ENCODE peak calls at places on chromosomes 5 and 9, in eight cellular contexts. C is heart right ventricle, O is AG10803, R is astrocyte, I is fibroblast of the aortic adventitia, H is breast epithelium, G is mesenchymal stem cell, U is psoas muscle. N is an unnamed sample.

GRCh38 chr9:119215651-119216050 is 153.6 kb downstream of the BRINP1 start:
- DNase-seq in C (no peak), O (no peak), R (no peak), I (no peak), H (no peak), G (no peak), U (no peak), N (no peak)

GRCh38 chr5:9196403-9197224 is 349.3 kb downstream of the SEMA5A start:
- DNase-seq in C (no peak), O (peak; percentile 31), R (peak; percentile 86), I (peak; percentile 79), H (no peak), G (peak; percentile 47), U (no peak), N (no peak)

GRCh38 chr5:73387630-73388370 is 60.8 kb downstream of the FOXD1 start:
- DNase-seq in C (no peak), O (no peak), R (peak; percentile 72), I (no peak), H (no peak), G (peak; percentile 54), U (no peak), N (no peak)

GRCh38 chr9:108816037-108816436 is 39.7 kb downstream of the ACTL7B start:
- DNase-seq in C (peak; percentile 8), O (no peak), R (no peak), I (no peak), H (no peak), G (no peak), U (no peak), N (peak; percentile 81)

GRCh38 chr5:113122053-113122452 is 145.5 kb downstream of the DCP2 start:
- DNase-seq in C (no peak), O (peak; percentile 97), R (peak; percentile 69), I (peak; percentile 98), H (no peak), G (peak; percentile 38), U (no peak), N (no peak)

GRCh38 chr5:168513861-168514428 is 15.2 kb upstream of the FBLL1 start:
- DNase-seq in C (no peak), O (peak; percentile 2), R (no peak), I (no peak), H (no peak), G (no peak), U (no peak), N (no peak)

GRCh38 chr5:9601055-9601739 is 29.0 kb downstream of the TAS2R1 start:
- DNase-seq in C (peak; percentile 25), O (no peak), R (no peak), I (peak; percentile 2), H (no peak), G (no peak), U (no peak), N (no peak)

GRCh38 chr5:98292496-98292895 is 481.0 kb upstream of the RGMB start:
- DNase-seq in C (no peak), O (no peak), R (peak; percentile 60), I (no peak), H (no peak), G (no peak), U (no peak), N (no peak)

GRCh38 chr5:93150311-93151012 is 430.6 kb downstream of the NR2F1-AS1 start:
- DNase-seq in C (no peak), O (no peak), R (no peak), I (no peak), H (no peak), G (no peak), U (no peak), N (no peak)

GRCh38 chr9:35432076-35432475 is 57.8 kb upstream of the RUSC2 start:
- DNase-seq in C (no peak), O (no peak), R (no peak), I (peak; percentile 17), H (no peak), G (no peak), U (no peak), N (no peak)

GRCh38 chr5:129053438-129053837 is 41.1 kb upstream of the ISOC1 start:
- DNase-seq in C (no peak), O (no peak), R (no peak), I (no peak), H (no peak), G (no peak), U (no peak), N (no peak)

GRCh38 chr9:89254058-89254772 is 56.8 kb upstream of the CKS2 start:
- DNase-seq in C (no peak), O (no peak), R (no peak), I (no peak), H (no peak), G (no peak), U (no peak), N (no peak)

GRCh38 chr9:23073136-23073535 is 626.5 kb downstream of the DMRTA1 start:
- DNase-seq in C (no peak), O (no peak), R (peak; percentile 2), I (no peak), H (no peak), G (no peak), U (no peak), N (no peak)

GRCh38 chr5:50726475-50727148 is 60.2 kb downstream of the PARP8 start:
- DNase-seq in C (no peak), O (no peak), R (no peak), I (no peak), H (no peak), G (peak; percentile 6), U (no peak), N (no peak)

GRCh38 chr5:133256276-133256675 is 204.5 kb downstream of the HSPA4 start:
- DNase-seq in C (no peak), O (no peak), R (no peak), I (no peak), H (no peak), G (no peak), U (no peak), N (no peak)

GRCh38 chr5:87434461-87434860 is 21.7 kb upstream of the CCNH start:
- DNase-seq in C (no peak), O (no peak), R (no peak), I (no peak), H (no peak), G (no peak), U (no peak), N (no peak)

GRCh38 chr5:30607301-30607700 is 586.2 kb upstream of the CDH6 start:
- DNase-seq in C (no peak), O (no peak), R (no peak), I (no peak), H (no peak), G (no peak), U (no peak), N (no peak)

GRCh38 chr5:6158974-6159863 is 219.1 kb downstream of the MED10 start:
- DNase-seq in C (no peak), O (peak; percentile 93), R (peak; percentile 59), I (peak; percentile 87), H (no peak), G (no peak), U (no peak), N (no peak)

GRCh38 chr9:38046669-38047300 is 22.2 kb downstream of the SHB start:
- DNase-seq in C (no peak), O (peak; percentile 90), R (peak; percentile 86), I (peak; percentile 74), H (peak; percentile 94), G (peak; percentile 72), U (no peak), N (no peak)

DNA sequence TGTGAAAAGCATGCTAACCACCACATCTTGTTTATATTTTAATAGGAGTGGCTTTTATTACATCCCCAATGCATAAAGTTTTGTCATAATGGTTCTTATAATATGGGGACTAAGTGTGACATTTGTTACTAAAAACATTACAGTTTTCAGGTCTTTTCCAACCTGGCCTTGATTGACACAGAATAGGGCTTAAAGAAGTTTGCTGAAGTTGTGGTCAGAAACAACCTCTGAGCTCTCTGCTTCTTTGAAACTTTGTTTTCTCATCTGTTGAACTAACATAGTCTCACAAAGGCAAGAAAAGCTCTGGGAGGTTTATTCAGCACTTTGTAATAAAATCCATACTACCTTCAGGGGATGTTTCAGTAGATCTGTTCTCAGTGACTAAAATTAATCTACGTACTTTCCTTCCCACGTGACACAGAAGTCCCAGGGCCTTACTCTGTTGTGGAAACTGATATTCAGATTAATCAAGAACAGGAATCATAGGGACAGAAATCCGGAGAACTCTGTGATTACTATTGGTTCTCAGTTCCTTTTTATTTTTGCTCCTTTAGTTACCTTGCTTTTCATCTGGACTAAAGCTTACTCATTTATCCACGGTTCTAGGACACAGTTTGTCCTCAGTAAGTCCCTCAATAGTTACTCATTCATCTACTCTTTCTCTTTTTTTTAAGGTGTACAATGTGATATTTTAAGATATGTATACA is 289.0 kb upstream of the EFNA5 start:
- DNase-seq in C (no peak), O (no peak), R (no peak), I (no peak), H (no peak), G (no peak), U (no peak), N (no peak)
- H3K4me3 ChIP-seq in C (no peak overlapping the region), O (no peak overlapping the region), R (no peak overlapping the region), I (no peak overlapping the region), H (no peak overlapping the region), G (no peak overlapping the region), U (no peak overlapping the region), N (no peak overlapping the region)

GRCh38 chr9:91496351-91496750 is 72.7 kb upstream of the NFIL3 start:
- DNase-seq in C (no peak), O (no peak), R (no peak), I (peak; percentile 52), H (no peak), G (no peak), U (no peak), N (no peak)
- H3K4me3 ChIP-seq in C (no peak overlapping the region), O (no peak overlapping the region), R (no peak overlapping the region), I (no peak overlapping the region), H (no peak overlapping the region), G (no peak overlapping the region), U (no peak overlapping the region), N (no peak overlapping the region)

DNA sequence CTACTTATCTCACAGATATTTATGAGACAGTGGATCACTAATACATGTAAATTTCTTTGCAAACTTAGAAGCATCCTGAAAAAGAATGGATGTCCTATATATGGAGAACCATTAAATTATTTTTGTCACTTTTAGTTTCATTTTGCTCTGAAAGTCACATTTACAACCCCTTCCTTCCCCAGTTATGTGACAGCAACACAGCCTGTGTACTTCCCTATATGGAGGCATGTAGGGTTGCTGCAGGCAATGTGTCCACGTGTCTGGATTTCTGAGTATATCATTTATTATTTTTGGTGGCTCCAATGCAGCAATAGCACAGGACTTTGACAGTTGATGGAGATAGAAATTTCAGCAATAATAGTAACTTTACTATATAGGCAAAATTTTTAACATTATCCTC is 156.4 kb downstream of the ST8SIA4 start:
- DNase-seq in C (no peak), O (no peak), R (no peak), I (no peak), H (no peak), G (no peak), U (no peak), N (no peak)
- H3K4me3 ChIP-seq in C (no peak overlapping the region), O (no peak overlapping the region), R (no peak overlapping the region), I (no peak overlapping the region), H (no peak overlapping the region), G (no peak overlapping the region), U (no peak overlapping the region), N (no peak overlapping the region)

GRCh38 chr5:59769041-59769360 is 124.5 kb downstream of the PDE4D start:
- DNase-seq in C (no peak), O (peak; percentile 56), R (no peak), I (no peak), H (no peak), G (no peak), U (no peak), N (no peak)
- H3K4me3 ChIP-seq in C (peak overlapping the region; percentile 37), O (peak overlapping the region; percentile 59), R (peak overlapping the region; percentile 91), I (peak overlapping the region; percentile 67), H (peak overlapping the region; percentile 48), G (no peak overlapping the region), U (peak overlapping the region; percentile 74), N (peak overlapping the region; percentile 53)